ENCODE peak calls at places on chromosomes 4 and X, in four cellular contexts. Z is HL-60, V is GM12878, D is K562. X is an unnamed sample.

GRCh38 chr4:7524064-7524682 is 89.4 kb upstream of the PSAPL1 start:
- DNase-seq in V (no peak), Z (no peak), D (no peak), X (no peak)

GRCh38 chrX:153688900-153689590 is 1.3 kb downstream of the SLC6A8 start:
- DNase-seq in D (peak), V (no peak), Z (no peak), X (no peak)

GRCh38 chr4:8589831-8590545 is 2.6 kb upstream of the CPZ start:
- DNase-seq in D (no peak), Z (no peak), V (no peak), X (no peak)

GRCh38 chrX:86910602-86911311 is 606.8 kb upstream of the KLHL4 start:
- DNase-seq in Z (peak), V (no peak), D (no peak), X (no peak)

GRCh38 chrX:45196701-45197100 is 4.0 kb downstream of the DIPK2B start:
- DNase-seq in Z (no peak), V (no peak), D (no peak), X (no peak)

GRCh38 chr4:77634132-77634785 is 28.6 kb downstream of the CXCL13 start:
- DNase-seq in V (no peak), Z (no peak), D (no peak), X (no peak)

GRCh38 chrX:31702208-31702607 is 630.4 kb upstream of the FTHL17 start:
- DNase-seq in V (no peak), D (no peak), Z (no peak), X (no peak)

GRCh38 chrX:68838571-68838910 is 9.7 kb downstream of the EFNB1 start:
- DNase-seq in D (no peak), Z (no peak), V (no peak), X (no peak)

GRCh38 chr4:89906316-89906715 is 11.7 kb downstream of the MMRN1 start:
- DNase-seq in Z (no peak), D (no peak), V (no peak), X (no peak)

GRCh38 chrX:107716816-107717700 is 58.5 kb downstream of the TSC22D3 start:
- DNase-seq in D (no peak), Z (peak), V (peak), X (peak)

GRCh38 chrX:68878977-68879376 is 50.2 kb downstream of the EFNB1 start:
- DNase-seq in V (no peak), Z (no peak), D (no peak), X (no peak)

GRCh38 chr4:173752610-173753009 is 222.6 kb upstream of the HAND2 start:
- DNase-seq in D (peak), V (no peak), Z (peak), X (no peak)

GRCh38 chr4:137601924-137602323 is 69.6 kb upstream of the PCDH18 start:
- DNase-seq in D (no peak), V (no peak), Z (no peak), X (no peak)

GRCh38 chrX:25531096-25531495 is 515.3 kb upstream of the ARX start:
- DNase-seq in V (no peak), D (no peak), Z (no peak), X (no peak)

GRCh38 chrX:154695913-154696312 is 42.5 kb upstream of the CTAG2 start:
- DNase-seq in Z (no peak), V (no peak), D (no peak), X (no peak)

GRCh38 chr4:186068581-186069402 is at the start of gene TLR3:
- DNase-seq in D (no peak), V (no peak), Z (no peak), X (no peak)

GRCh38 chr4:24589448-24589847 is 5.1 kb upstream of the DHX15 start:
- DNase-seq in V (no peak), D (no peak), Z (no peak), X (no peak)

GRCh38 chr4:32396504-32396903 is 1676.3 kb downstream of the PCDH7 start:
- DNase-seq in D (no peak), Z (no peak), V (no peak), X (no peak)

GRCh38 chr4:118076958-118077766 is 42.9 kb downstream of the NDST3 start:
- DNase-seq in Z (peak), D (no peak), V (no peak), X (no peak)

GRCh38 chrX:57286507-57287251 is at the start of gene FAAH2:
- DNase-seq in D (peak), Z (peak), V (peak), X (peak)

GRCh38 chr4:48752726-48753125 is 27.4 kb downstream of the FRYL start:
- DNase-seq in V (no peak), D (no peak), Z (peak), X (no peak)

GRCh38 chrX:8314881-8315280 is 143.8 kb upstream of the VCX2 start:
- DNase-seq in D (no peak), Z (no peak), V (no peak), X (no peak)

GRCh38 chrX:63349307-63349706 is 1.8 kb downstream of the SPIN4 start:
- DNase-seq in Z (no peak), D (no peak), V (no peak), X (no peak)

GRCh38 chr4:41365726-41366125 is 109.0 kb downstream of the UCHL1 start:
- DNase-seq in D (no peak), V (no peak), Z (no peak), X (no peak)

GRCh38 chrX:48761674-48762471 is at the start of gene GLOD5:
- DNase-seq in D (peak), Z (peak), V (no peak), X (no peak)

GRCh38 chr4:35559559-35560365 is 684.6 kb downstream of the ARAP2 start:
- DNase-seq in D (no peak), V (no peak), Z (no peak), X (no peak)

GRCh38 chr4:76197971-76198410 is 15.6 kb downstream of the SCARB2 start:
- DNase-seq in V (no peak), Z (peak), D (no peak), X (no peak)

GRCh38 chr4:53478671-53479456 is 101.4 kb downstream of the FIP1L1 start:
- DNase-seq in D (no peak), V (no peak), Z (no peak), X (no peak)

GRCh38 chrX:120365320-120365719 is 3.4 kb downstream of the ATP1B4 start:
- DNase-seq in D (peak), Z (peak), V (no peak), X (peak)

GRCh38 chrX:9342581-9343051 is 122.2 kb upstream of the TBL1X start:
- DNase-seq in D (peak), V (no peak), Z (peak), X (no peak)

GRCh38 chrX:8987672-8988250 is 46.2 kb downstream of the FAM9B start:
- DNase-seq in D (no peak), Z (no peak), V (no peak), X (no peak)

GRCh38 chr4:8688908-8689445 is 96.4 kb downstream of the CPZ start:
- DNase-seq in D (no peak), V (no peak), Z (no peak), X (no peak)

GRCh38 chrX:133544105-133544504 is 128.8 kb upstream of the GPC4 start:
- DNase-seq in D (no peak), Z (no peak), V (no peak), X (no peak)

GRCh38 chr4:37453004-37453360 is 208.4 kb downstream of the NWD2 start:
- DNase-seq in V (peak), Z (peak), D (peak), X (peak)

GRCh38 chrX:68835104-68835442 is 6.3 kb downstream of the EFNB1 start:
- DNase-seq in V (no peak), D (no peak), Z (no peak), X (no peak)

GRCh38 chr4:89724716-89725115 is 112.2 kb downstream of the SNCA start:
- DNase-seq in Z (no peak), D (no peak), V (no peak), X (no peak)

GRCh38 chrX:6729581-6729980 is 194.7 kb upstream of the VCX3A start:
- DNase-seq in D (no peak), Z (no peak), V (no peak), X (no peak)
- TF ChIP-seq SPI1 in D (no peak), Z (no peak), V (no peak), X (no peak)

DNA sequence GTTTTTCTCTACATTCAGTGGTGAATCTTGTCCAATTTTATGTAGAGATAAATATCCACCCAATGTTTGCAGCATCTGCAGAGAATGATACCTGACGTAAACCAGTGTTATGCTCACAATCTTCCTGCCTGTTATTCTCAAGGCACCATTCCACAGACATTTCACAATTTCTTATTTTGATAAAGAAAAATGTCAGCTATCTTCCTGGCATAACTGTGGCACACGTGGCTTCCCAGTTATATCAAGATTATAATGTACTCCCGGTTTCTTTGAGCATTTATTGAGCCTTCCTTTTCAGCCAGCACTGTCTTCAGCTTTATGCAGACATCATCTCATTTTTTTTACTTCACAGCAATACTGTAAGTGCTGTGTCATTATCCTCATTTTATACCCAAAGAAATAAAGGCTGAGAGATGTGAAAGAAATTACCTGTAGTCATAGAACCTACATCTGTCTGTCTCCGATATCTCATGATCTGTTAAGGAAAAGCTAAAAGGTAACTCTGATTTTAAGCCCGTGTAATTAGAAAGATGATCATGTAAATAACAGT is 1300.8 kb upstream of the TENM3 start:
- DNase-seq in V (no peak), D (no peak), Z (no peak), X (no peak)
- TF ChIP-seq POLR2AphosphoS5 in V (no peak), D (no peak), Z (no peak), X (no peak)

GRCh38 chr4:79173186-79173585 is 152.7 kb downstream of the NAA11 start:
- DNase-seq in V (no peak), D (no peak), Z (no peak), X (no peak)
- TF ChIP-seq SPI1 in V (no peak), D (no peak), Z (no peak), X (no peak)

GRCh38 chr4:1192493-1193205 is 20.3 kb upstream of the SPON2 start:
- DNase-seq in D (no peak), Z (no peak), V (no peak), X (peak)

GRCh38 chr4:1193206-1194027 is 21.0 kb upstream of the SPON2 start:
- DNase-seq in Z (no peak), D (no peak), V (no peak), X (peak)

GRCh38 chr4:1191621-1192020 is 19.2 kb upstream of the SPON2 start:
- DNase-seq in D (no peak), Z (no peak), V (no peak), X (no peak)

GRCh38 chr4:1194028-1194900 is 21.9 kb upstream of the SPON2 start:
- DNase-seq in V (no peak), Z (no peak), D (no peak), X (peak)

GRCh38 chr4:1192091-1192492 is 19.7 kb upstream of the SPON2 start:
- DNase-seq in Z (no peak), V (no peak), D (no peak), X (no peak)
- TF ChIP-seq POLR2AphosphoS5 in Z (no peak), V (no peak), D (no peak), X (no peak)

GRCh38 chrX:39563189-39563588 is 534.6 kb downstream of the BCOR start:
- DNase-seq in Z (no peak), V (no peak), D (no peak), X (no peak)

GRCh38 chrX:39560285-39560684 is 537.5 kb downstream of the BCOR start:
- DNase-seq in D (no peak), V (no peak), Z (no peak), X (no peak)

GRCh38 chrX:39564751-39565150 is 533.0 kb downstream of the BCOR start:
- DNase-seq in Z (no peak), V (no peak), D (no peak), X (no peak)

GRCh38 chrX:39556056-39556455 is 541.7 kb downstream of the BCOR start:
- DNase-seq in D (peak), Z (no peak), V (no peak), X (no peak)

GRCh38 chrX:39559229-39559628 is 538.5 kb downstream of the BCOR start:
- DNase-seq in D (no peak), V (no peak), Z (no peak), X (no peak)
- TF ChIP-seq SPI1 in D (no peak), V (no peak), Z (no peak), X (no peak)

GRCh38 chr4:98687876-98688275 is 29.5 kb upstream of the TSPAN5 start:
- DNase-seq in D (no peak), Z (no peak), V (no peak), X (no peak)

GRCh38 chr4:98689507-98690174 is 31.2 kb upstream of the TSPAN5 start:
- DNase-seq in D (no peak), Z (no peak), V (no peak), X (no peak)

GRCh38 chr4:98686046-98686385 is 27.6 kb upstream of the TSPAN5 start:
- DNase-seq in V (no peak), D (no peak), Z (no peak), X (no peak)

GRCh38 chr4:98686847-98687246 is 28.4 kb upstream of the TSPAN5 start:
- DNase-seq in Z (no peak), D (no peak), V (no peak), X (no peak)

GRCh38 chr4:98688416-98689290 is 30.2 kb upstream of the TSPAN5 start:
- DNase-seq in D (peak), Z (no peak), V (no peak), X (no peak)
- TF ChIP-seq POLR2AphosphoS5 in D (no peak), Z (no peak), V (no peak), X (no peak)